ENCODE peak calls at places on chromosomes 4 and X, in four cellular contexts. S, H, M and V are unnamed samples.

GRCh38 chrX:68179355-68179754 is 253.9 kb downstream of the OPHN1 start:
- DNase-seq in H (no peak), M (no peak), S (no peak), V (no peak)

GRCh38 chr4:6222761-6223292 is 22.5 kb upstream of the JAKMIP1 start:
- DNase-seq in H (no peak), S (no peak), M (peak), V (no peak)

GRCh38 chr4:159395693-159396092 is 292.8 kb downstream of the RAPGEF2 start:
- DNase-seq in H (no peak), M (no peak), S (peak), V (no peak)

GRCh38 chrX:129565046-129565649 is 25.1 kb downstream of the OCRL start:
- DNase-seq in H (no peak), S (no peak), M (no peak), V (no peak)

GRCh38 chr4:101037938-101038413 is 309.4 kb downstream of the PPP3CA start:
- DNase-seq in M (peak), S (peak), H (no peak), V (no peak)

GRCh38 chr4:40314951-40315350 is 20.2 kb upstream of the CHRNA9 start:
- DNase-seq in M (no peak), H (no peak), S (no peak), V (no peak)

GRCh38 chrX:70481424-70481823 is 36.8 kb downstream of the DLG3 start:
- DNase-seq in H (no peak), S (no peak), M (no peak), V (no peak)

GRCh38 chr4:69601065-69601464 is 38.4 kb downstream of the UGT2A2 start:
- DNase-seq in M (no peak), S (no peak), H (no peak), V (no peak)

GRCh38 chr4:22625301-22625700 is 67.4 kb upstream of the GBA3 start:
- DNase-seq in H (no peak), S (no peak), M (no peak), V (no peak)

GRCh38 chrX:20007962-20008633 is 17.2 kb upstream of the BCLAF3 start:
- DNase-seq in H (no peak), S (no peak), M (no peak), V (no peak)

GRCh38 chr4:121048165-121048564 is 24.2 kb downstream of the NDNF start:
- DNase-seq in H (no peak), M (no peak), S (no peak), V (no peak)

GRCh38 chrX:47650164-47651042 is at the start of gene ELK1:
- DNase-seq in M (peak), H (peak), S (peak), V (peak)

GRCh38 chrX:108020631-108021030 is 24.2 kb upstream of the VSIG1 start:
- DNase-seq in M (peak), H (no peak), S (peak), V (peak)

GRCh38 chrX:45765726-45766125 is 565.0 kb upstream of the DIPK2B start:
- DNase-seq in M (peak), H (no peak), S (no peak), V (no peak)

GRCh38 chrX:135544338-135544948 is 24.0 kb downstream of the INTS6L start:
- DNase-seq in H (no peak), M (no peak), S (no peak), V (no peak)

GRCh38 chrX:110145854-110146253 is 142.9 kb downstream of the TMEM164 start:
- DNase-seq in H (no peak), S (peak), M (peak), V (peak)

GRCh38 chrX:149831473-149831872 is 49.5 kb upstream of the MAGEA8 start:
- DNase-seq in H (no peak), S (no peak), M (no peak), V (no peak)

GRCh38 chr4:183424109-183424751 is 20.2 kb upstream of the CDKN2AIP start:
- DNase-seq in H (no peak), S (no peak), M (no peak), V (no peak)

GRCh38 chr4:183417356-183417755 is 27.1 kb upstream of the CDKN2AIP start:
- DNase-seq in H (no peak), M (no peak), S (peak), V (no peak)

GRCh38 chr4:183426507-183426906 is 17.9 kb upstream of the CDKN2AIP start:
- DNase-seq in H (peak), M (no peak), S (no peak), V (no peak)

GRCh38 chr4:183422962-183423653 is 21.3 kb upstream of the CDKN2AIP start:
- DNase-seq in M (no peak), S (peak), H (no peak), V (no peak)
- TF ChIP-seq CTCF in M (no peak), S (no peak), H (no peak), V (no peak)

GRCh38 chr4:8052160-8052691 is 106.4 kb downstream of the ABLIM2 start:
- DNase-seq in H (no peak), S (no peak), M (no peak), V (no peak)
- TF ChIP-seq CTCF in H (no peak), S (no peak), M (no peak), V (no peak)

DNA sequence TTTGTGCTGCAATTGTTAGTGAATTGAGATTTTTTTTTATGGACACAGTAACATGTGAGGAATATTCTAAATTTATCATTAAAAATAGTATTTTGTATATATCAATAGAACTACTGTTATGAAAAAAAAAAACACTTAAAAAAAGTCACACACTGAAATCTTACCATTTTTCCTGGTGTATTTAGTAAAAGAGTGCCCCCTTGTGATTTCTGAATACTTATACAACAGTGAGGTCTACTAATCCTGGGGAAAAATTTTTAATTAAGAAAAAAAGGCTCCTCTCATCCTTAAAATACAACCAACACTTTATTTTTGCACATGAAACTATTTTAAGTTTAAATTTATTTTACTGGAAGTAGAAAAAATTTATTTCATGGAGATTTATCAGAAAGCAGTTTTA is 56.4 kb upstream of the SPOCK3 start:
- DNase-seq in M (no peak), H (no peak), S (no peak), V (no peak)
- TF ChIP-seq CTCF in M (no peak), H (no peak), S (no peak), V (no peak)

DNA sequence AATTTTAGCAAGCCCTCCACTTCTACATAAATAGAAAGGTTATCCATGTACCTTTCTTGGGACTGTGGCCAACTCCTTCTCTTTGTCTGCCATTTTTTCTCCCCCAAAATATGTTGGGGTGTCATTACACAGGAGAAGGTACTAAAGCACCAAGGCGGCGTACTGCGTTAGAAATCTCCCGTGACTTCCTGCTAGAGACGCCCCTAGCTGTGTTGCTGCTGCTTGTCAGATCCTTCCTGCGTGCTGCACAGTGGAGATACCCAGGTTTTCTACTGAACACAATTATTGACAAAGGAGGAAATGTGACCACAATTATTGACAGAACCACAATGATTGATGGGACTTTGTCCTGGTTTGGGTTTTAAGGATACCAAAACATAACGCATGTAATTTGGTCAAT is 97.7 kb downstream of the EFHC2 start:
- DNase-seq in H (no peak), M (peak), S (no peak), V (no peak)
- TF ChIP-seq CTCF in H (no peak), M (no peak), S (no peak), V (no peak)

GRCh38 chr4:21205821-21206531 is 505.7 kb downstream of the PACRGL start:
- DNase-seq in S (no peak), H (no peak), M (no peak), V (no peak)

GRCh38 chr4:21202959-21203358 is 502.7 kb downstream of the PACRGL start:
- DNase-seq in S (no peak), M (no peak), H (no peak), V (no peak)

GRCh38 chr4:21198683-21199082 is 498.4 kb downstream of the PACRGL start:
- DNase-seq in H (no peak), S (no peak), M (no peak), V (no peak)

DNA sequence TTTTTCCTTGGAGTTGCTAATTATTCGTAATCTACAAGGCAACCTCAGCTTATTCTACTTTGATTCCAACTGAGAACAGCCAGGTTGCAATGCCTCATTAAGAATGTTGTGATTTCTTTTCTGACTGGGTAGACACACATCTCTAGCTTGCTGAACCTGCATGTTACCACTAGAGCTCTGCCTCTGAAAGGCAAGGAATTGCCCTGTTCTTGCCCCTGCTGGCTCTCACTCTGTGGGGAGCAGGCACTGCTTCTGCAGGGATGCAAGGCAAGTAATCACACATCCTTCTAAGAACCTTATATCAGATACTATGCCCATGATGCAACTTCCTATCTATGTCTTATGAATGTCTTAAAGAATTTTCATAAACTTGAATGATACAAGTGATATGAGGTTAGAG is 503.2 kb downstream of the PACRGL start:
- DNase-seq in S (no peak), M (no peak), H (no peak), V (no peak)
- TF ChIP-seq CTCF in S (no peak), M (no peak), H (no peak), V (no peak)

DNA sequence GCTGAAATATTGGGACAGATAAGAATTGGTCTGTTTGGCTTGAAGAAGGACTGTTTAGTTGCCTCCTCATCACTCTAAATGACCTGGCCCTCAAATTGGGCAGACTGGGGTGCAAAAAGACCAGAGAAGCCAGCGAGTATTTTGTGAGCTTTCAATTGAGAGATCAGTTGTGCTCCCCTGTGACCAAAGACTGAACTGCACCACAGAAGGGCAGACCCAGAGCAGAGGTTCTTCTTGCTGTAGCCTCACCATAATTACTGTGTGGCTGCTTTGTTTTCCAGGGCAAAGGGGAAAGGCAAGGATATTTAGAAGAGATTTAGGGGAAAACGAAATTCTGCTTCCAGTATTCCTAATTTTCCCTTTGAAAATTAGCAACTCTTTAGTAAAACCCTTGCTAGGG is 104.0 kb upstream of the MBNL3 start:
- DNase-seq in S (peak), H (no peak), M (peak), V (peak)
- TF ChIP-seq CTCF in S (peak), H (no peak), M (no peak), V (peak)

GRCh38 chrX:7133036-7133412 is 14.5 kb upstream of the STS start:
- DNase-seq in M (no peak), S (peak), H (no peak), V (no peak)

GRCh38 chrX:7127058-7127457 is 20.5 kb upstream of the STS start:
- DNase-seq in H (no peak), M (no peak), S (no peak), V (no peak)

GRCh38 chrX:7131621-7132020 is 15.9 kb upstream of the STS start:
- DNase-seq in H (no peak), M (no peak), S (no peak), V (no peak)

GRCh38 chrX:7132335-7133035 is 15.0 kb upstream of the STS start:
- DNase-seq in H (no peak), S (peak), M (peak), V (no peak)
- TF ChIP-seq CTCF in H (peak), S (peak), M (no peak), V (peak)

DNA sequence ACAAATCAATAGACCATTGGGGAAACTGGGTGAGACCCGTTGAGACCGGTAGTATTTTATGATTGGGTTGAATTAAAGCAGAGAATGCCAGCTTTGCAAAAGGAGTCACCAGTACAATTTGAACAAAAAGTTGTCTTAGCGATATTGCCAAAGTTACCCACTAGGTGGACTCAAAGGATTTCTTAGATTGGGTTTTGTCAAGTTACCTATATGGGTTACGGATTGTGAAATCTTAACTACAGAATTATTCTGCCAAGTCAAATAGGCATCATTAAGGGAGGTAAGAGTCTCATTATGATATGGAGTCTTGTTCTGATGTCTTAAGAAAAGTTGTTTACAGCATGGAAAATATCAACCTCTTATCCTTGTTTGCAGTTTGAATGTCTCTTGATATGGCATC is 15.0 kb upstream of the CT47A1 start:
- DNase-seq in S (no peak), H (no peak), M (no peak), V (no peak)
- TF ChIP-seq CTCF in S (no peak), H (no peak), M (no peak), V (no peak)

DNA sequence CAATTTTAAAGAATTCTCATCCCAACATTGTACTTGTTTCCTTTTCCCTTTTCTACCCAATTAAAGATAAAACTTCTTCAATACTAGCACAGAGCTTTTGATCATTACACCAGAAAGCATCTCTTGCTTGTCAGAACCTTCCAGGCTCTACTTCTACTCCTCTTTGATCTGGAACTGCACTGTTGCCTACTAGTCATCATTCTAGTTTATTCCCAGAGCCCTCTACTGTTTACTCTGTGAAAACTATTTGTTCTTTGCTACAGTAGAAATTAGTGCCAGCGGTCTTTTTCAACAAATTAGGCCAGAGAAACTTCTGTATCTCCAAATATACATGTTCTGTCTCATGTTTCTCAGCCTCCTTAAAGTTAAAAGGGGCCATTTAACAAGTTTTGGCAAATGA is 46.8 kb upstream of the TMPRSS11F start:
- DNase-seq in M (no peak), H (no peak), S (no peak), V (no peak)
- TF ChIP-seq CTCF in M (no peak), H (no peak), S (peak), V (no peak)